ENCODE peak calls at places on chromosomes 13 and 19, in nine cellular contexts. One of them, this sample, is unnamed.

GRCh38 chr13:23488442-23488841 is 54.9 kb upstream of the SACS start:
- DNase-seq in neural progenitor cell: no peak
- DNase-seq in hepatocyte: no peak
- DNase-seq in heart right ventricle: no peak
- DNase-seq in tibial nerve: no peak
- DNase-seq in IMR-90: peak; percentile 79
- DNase-seq in colonic mucosa: no peak
- DNase-seq in upper lobe of left lung: no peak
- DNase-seq in osteoblast: no peak
- DNase-seq in this sample: no peak

GRCh38 chr13:21328836-21329477 is 130.1 kb downstream of the ZDHHC20 start:
- DNase-seq in neural progenitor cell: no peak
- DNase-seq in hepatocyte: no peak
- DNase-seq in heart right ventricle: no peak
- DNase-seq in tibial nerve: no peak
- DNase-seq in IMR-90: no peak
- DNase-seq in colonic mucosa: no peak
- DNase-seq in upper lobe of left lung: no peak
- DNase-seq in osteoblast: no peak
- DNase-seq in this sample: no peak

GRCh38 chr13:74132768-74133656 is 1.2 kb downstream of the KLF12 start:
- DNase-seq in neural progenitor cell: peak; percentile 57
- DNase-seq in hepatocyte: peak; percentile 45
- DNase-seq in heart right ventricle: peak; percentile 32
- DNase-seq in tibial nerve: no peak
- DNase-seq in IMR-90: peak; percentile 50
- DNase-seq in colonic mucosa: peak; percentile 44
- DNase-seq in upper lobe of left lung: peak; percentile 76
- DNase-seq in osteoblast: peak; percentile 74
- DNase-seq in this sample: no peak

GRCh38 chr19:29372921-29373797 is 152.6 kb upstream of the VSTM2B start:
- DNase-seq in neural progenitor cell: no peak
- DNase-seq in hepatocyte: peak; percentile 2
- DNase-seq in heart right ventricle: no peak
- DNase-seq in tibial nerve: no peak
- DNase-seq in IMR-90: no peak
- DNase-seq in colonic mucosa: no peak
- DNase-seq in upper lobe of left lung: no peak
- DNase-seq in osteoblast: no peak
- DNase-seq in this sample: no peak

GRCh38 chr13:98672947-98673545 is 79.4 kb downstream of the SLC15A1 start:
- DNase-seq in neural progenitor cell: peak; percentile 79
- DNase-seq in hepatocyte: peak; percentile 83
- DNase-seq in heart right ventricle: peak; percentile 45
- DNase-seq in tibial nerve: peak; percentile 75
- DNase-seq in IMR-90: peak; percentile 75
- DNase-seq in colonic mucosa: peak; percentile 72
- DNase-seq in upper lobe of left lung: no peak
- DNase-seq in osteoblast: peak; percentile 89
- DNase-seq in this sample: peak; percentile 68

GRCh38 chr19:460877-461609 is at the start of gene SHC2:
- DNase-seq in neural progenitor cell: peak; percentile 70
- DNase-seq in hepatocyte: peak; percentile 81
- DNase-seq in heart right ventricle: peak; percentile 54
- DNase-seq in tibial nerve: no peak
- DNase-seq in IMR-90: no peak
- DNase-seq in colonic mucosa: no peak
- DNase-seq in upper lobe of left lung: peak; percentile 89
- DNase-seq in osteoblast: no peak
- DNase-seq in this sample: peak; percentile 87

GRCh38 chr13:67557642-67558241 is 327.6 kb upstream of the PCDH9 start:
- DNase-seq in neural progenitor cell: no peak
- DNase-seq in hepatocyte: no peak
- DNase-seq in heart right ventricle: no peak
- DNase-seq in tibial nerve: no peak
- DNase-seq in IMR-90: no peak
- DNase-seq in colonic mucosa: no peak
- DNase-seq in upper lobe of left lung: no peak
- DNase-seq in osteoblast: no peak
- DNase-seq in this sample: no peak

GRCh38 chr13:83667606-83668005 is 214.7 kb downstream of the SLITRK1 start:
- DNase-seq in neural progenitor cell: no peak
- DNase-seq in hepatocyte: no peak
- DNase-seq in heart right ventricle: no peak
- DNase-seq in tibial nerve: no peak
- DNase-seq in IMR-90: no peak
- DNase-seq in colonic mucosa: no peak
- DNase-seq in upper lobe of left lung: no peak
- DNase-seq in osteoblast: no peak
- DNase-seq in this sample: no peak

GRCh38 chr13:50531917-50532899 is 311.3 kb downstream of the DLEU7 start:
- DNase-seq in neural progenitor cell: no peak
- DNase-seq in hepatocyte: peak; percentile 38
- DNase-seq in heart right ventricle: no peak
- DNase-seq in tibial nerve: no peak
- DNase-seq in IMR-90: peak; percentile 62
- DNase-seq in colonic mucosa: no peak
- DNase-seq in upper lobe of left lung: no peak
- DNase-seq in osteoblast: peak; percentile 53
- DNase-seq in this sample: no peak

GRCh38 chr13:39364797-39365468 is 238.1 kb downstream of the LHFPL6 start:
- DNase-seq in neural progenitor cell: peak; percentile 39
- DNase-seq in hepatocyte: peak; percentile 28
- DNase-seq in heart right ventricle: no peak
- DNase-seq in tibial nerve: no peak
- DNase-seq in IMR-90: peak; percentile 48
- DNase-seq in colonic mucosa: no peak
- DNase-seq in upper lobe of left lung: no peak
- DNase-seq in osteoblast: no peak
- DNase-seq in this sample: no peak

GRCh38 chr13:48570225-48570828 is 37.4 kb upstream of the RCBTB2 start:
- DNase-seq in neural progenitor cell: no peak
- DNase-seq in hepatocyte: no peak
- DNase-seq in heart right ventricle: no peak
- DNase-seq in tibial nerve: no peak
- DNase-seq in IMR-90: no peak
- DNase-seq in colonic mucosa: no peak
- DNase-seq in upper lobe of left lung: no peak
- DNase-seq in osteoblast: no peak
- DNase-seq in this sample: no peak

GRCh38 chr19:46482645-46483044 is 11.3 kb upstream of the PNMA8A start:
- DNase-seq in neural progenitor cell: no peak
- DNase-seq in hepatocyte: no peak
- DNase-seq in heart right ventricle: no peak
- DNase-seq in tibial nerve: no peak
- DNase-seq in IMR-90: peak; percentile 41
- DNase-seq in colonic mucosa: no peak
- DNase-seq in upper lobe of left lung: no peak
- DNase-seq in osteoblast: no peak
- DNase-seq in this sample: no peak

GRCh38 chr13:30880756-30881155 is 25.3 kb upstream of the MEDAG start:
- DNase-seq in neural progenitor cell: no peak
- DNase-seq in hepatocyte: peak; percentile 57
- DNase-seq in heart right ventricle: no peak
- DNase-seq in tibial nerve: peak; percentile 62
- DNase-seq in IMR-90: peak; percentile 97
- DNase-seq in colonic mucosa: no peak
- DNase-seq in upper lobe of left lung: no peak
- DNase-seq in osteoblast: no peak
- DNase-seq in this sample: no peak

GRCh38 chr13:110216403-110217041 is 90.4 kb downstream of the COL4A1 start:
- DNase-seq in neural progenitor cell: no peak
- DNase-seq in hepatocyte: no peak
- DNase-seq in heart right ventricle: no peak
- DNase-seq in tibial nerve: no peak
- DNase-seq in IMR-90: peak; percentile 78
- DNase-seq in colonic mucosa: no peak
- DNase-seq in upper lobe of left lung: no peak
- DNase-seq in osteoblast: no peak
- DNase-seq in this sample: no peak

GRCh38 chr13:106088094-106088493 is 447.4 kb downstream of the EFNB2 start:
- DNase-seq in neural progenitor cell: no peak
- DNase-seq in hepatocyte: no peak
- DNase-seq in heart right ventricle: no peak
- DNase-seq in tibial nerve: no peak
- DNase-seq in IMR-90: peak; percentile 11
- DNase-seq in colonic mucosa: no peak
- DNase-seq in upper lobe of left lung: no peak
- DNase-seq in osteoblast: no peak
- DNase-seq in this sample: no peak

GRCh38 chr13:103297083-103297482 is 230.9 kb upstream of the SLC10A2 start:
- DNase-seq in neural progenitor cell: no peak
- DNase-seq in hepatocyte: no peak
- DNase-seq in heart right ventricle: no peak
- DNase-seq in tibial nerve: no peak
- DNase-seq in IMR-90: no peak
- DNase-seq in colonic mucosa: no peak
- DNase-seq in upper lobe of left lung: no peak
- DNase-seq in osteoblast: no peak
- DNase-seq in this sample: no peak
- TF ChIP-seq CTCF in neural progenitor cell: no peak
- TF ChIP-seq CTCF in hepatocyte: no peak
- TF ChIP-seq CTCF in heart right ventricle: no peak
- TF ChIP-seq CTCF in tibial nerve: no peak
- TF ChIP-seq CTCF in IMR-90: no peak
- TF ChIP-seq CTCF in colonic mucosa: no peak
- TF ChIP-seq CTCF in upper lobe of left lung: no peak
- TF ChIP-seq CTCF in osteoblast: no peak
- TF ChIP-seq CTCF in this sample: no peak

GRCh38 chr19:41912899-41913475 is 15.3 kb downstream of the ERFL start:
- DNase-seq in neural progenitor cell: peak; percentile 51
- DNase-seq in hepatocyte: no peak
- DNase-seq in heart right ventricle: no peak
- DNase-seq in tibial nerve: no peak
- DNase-seq in IMR-90: no peak
- DNase-seq in colonic mucosa: no peak
- DNase-seq in upper lobe of left lung: peak; percentile 85
- DNase-seq in osteoblast: peak; percentile 91
- DNase-seq in this sample: no peak
- H3K4me1 ChIP-seq in neural progenitor cell: peaks cover 8% of the 10 kb centered on the region
- H3K4me1 ChIP-seq in hepatocyte: no peaks in the 10 kb centered on the region
- H3K4me1 ChIP-seq in heart right ventricle: peaks cover 3% of the 10 kb centered on the region
- H3K4me1 ChIP-seq in tibial nerve: peaks cover 13% of the 10 kb centered on the region
- H3K4me1 ChIP-seq in IMR-90: peaks cover 2% of the 10 kb centered on the region
- H3K4me1 ChIP-seq in colonic mucosa: no peaks in the 10 kb centered on the region
- H3K4me1 ChIP-seq in upper lobe of left lung: peaks cover 21% of the 10 kb centered on the region
- H3K4me1 ChIP-seq in osteoblast: no peaks in the 10 kb centered on the region
- H3K4me1 ChIP-seq in this sample: no peaks in the 10 kb centered on the region

GRCh38 chr13:45731455-45731854 is 29.3 kb downstream of the CBY2 start:
- DNase-seq in neural progenitor cell: no peak
- DNase-seq in hepatocyte: no peak
- DNase-seq in heart right ventricle: no peak
- DNase-seq in tibial nerve: no peak
- DNase-seq in IMR-90: no peak
- DNase-seq in colonic mucosa: no peak
- DNase-seq in upper lobe of left lung: no peak
- DNase-seq in osteoblast: no peak
- DNase-seq in this sample: no peak

DNA sequence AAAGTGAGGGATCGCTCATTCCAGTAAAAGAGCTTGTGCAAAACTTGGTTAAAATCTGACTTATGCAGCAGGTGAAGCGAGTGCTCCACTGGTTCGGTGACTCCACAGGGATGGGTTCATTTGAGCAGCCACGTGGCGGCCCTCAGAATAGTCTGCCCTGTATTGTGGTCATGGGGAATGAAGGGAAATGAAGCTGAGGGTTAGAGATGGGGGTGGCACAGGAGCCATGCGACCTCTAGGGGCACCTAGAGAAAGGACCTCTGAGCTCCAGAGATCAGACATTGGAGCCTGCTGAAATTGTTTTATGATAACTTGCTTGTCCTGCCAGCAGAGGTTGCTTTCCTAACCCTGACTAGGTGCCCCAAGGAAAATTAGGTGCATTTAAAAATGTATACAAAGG is 26.6 kb downstream of the CBY2 start:
- DNase-seq in neural progenitor cell: peak; percentile 66
- DNase-seq in hepatocyte: peak; percentile 22
- DNase-seq in heart right ventricle: no peak
- DNase-seq in tibial nerve: no peak
- DNase-seq in IMR-90: no peak
- DNase-seq in colonic mucosa: no peak
- DNase-seq in upper lobe of left lung: no peak
- DNase-seq in osteoblast: no peak
- DNase-seq in this sample: no peak
- TF ChIP-seq CTCF in neural progenitor cell: peak; percentile 66
- TF ChIP-seq CTCF in hepatocyte: peak; percentile 24
- TF ChIP-seq CTCF in heart right ventricle: no peak
- TF ChIP-seq CTCF in tibial nerve: no peak
- TF ChIP-seq CTCF in IMR-90: no peak
- TF ChIP-seq CTCF in colonic mucosa: no peak
- TF ChIP-seq CTCF in upper lobe of left lung: no peak
- TF ChIP-seq CTCF in osteoblast: peak; percentile 30
- TF ChIP-seq CTCF in this sample: no peak

DNA sequence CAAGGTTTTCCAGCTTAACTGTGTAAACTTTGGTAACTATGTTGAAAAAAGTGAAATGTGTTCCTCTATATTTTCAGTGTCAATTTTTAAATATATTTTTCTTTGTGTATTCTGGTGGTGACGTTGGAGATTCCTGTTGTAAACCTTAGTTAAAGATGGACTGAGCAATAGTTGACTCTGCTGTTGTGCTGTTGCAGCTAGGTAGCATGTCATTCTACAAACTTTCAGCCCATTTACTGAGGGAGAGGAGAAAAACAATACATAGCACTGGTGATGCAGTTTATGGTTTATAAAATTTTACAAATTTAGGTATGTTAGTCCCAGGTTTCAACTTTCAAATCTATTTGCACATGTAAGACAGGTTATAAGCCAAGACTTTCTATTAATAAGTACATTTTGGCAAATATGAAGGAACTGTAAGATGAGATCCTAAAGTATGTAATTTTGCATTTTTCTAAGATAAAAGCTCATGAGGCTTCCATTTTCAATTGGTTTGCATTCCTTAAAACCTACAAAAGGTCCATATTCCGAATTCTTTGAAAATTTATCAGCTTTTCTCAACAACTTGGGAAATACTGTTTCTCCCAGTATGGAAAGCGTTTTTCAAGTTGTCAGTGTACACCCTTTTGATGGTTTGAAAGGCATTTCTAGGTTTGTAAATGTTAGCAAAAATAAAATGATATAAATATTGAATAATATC is 1.5 kb downstream of the NDFIP2 start:
- DNase-seq in neural progenitor cell: no peak
- DNase-seq in hepatocyte: peak; percentile 37
- DNase-seq in heart right ventricle: no peak
- DNase-seq in tibial nerve: no peak
- DNase-seq in IMR-90: peak; percentile 35
- DNase-seq in colonic mucosa: no peak
- DNase-seq in upper lobe of left lung: no peak
- DNase-seq in osteoblast: no peak
- DNase-seq in this sample: no peak
- H3K4me1 ChIP-seq in neural progenitor cell: peaks cover 13% of the 10 kb centered on the region
- H3K4me1 ChIP-seq in hepatocyte: peaks cover 35% of the 10 kb centered on the region
- H3K4me1 ChIP-seq in heart right ventricle: peaks cover 36% of the 10 kb centered on the region
- H3K4me1 ChIP-seq in tibial nerve: peaks cover 14% of the 10 kb centered on the region
- H3K4me1 ChIP-seq in IMR-90: no peaks in the 10 kb centered on the region
- H3K4me1 ChIP-seq in colonic mucosa: no peaks in the 10 kb centered on the region
- H3K4me1 ChIP-seq in upper lobe of left lung: peaks cover 25% of the 10 kb centered on the region
- H3K4me1 ChIP-seq in osteoblast: peaks cover 44% of the 10 kb centered on the region
- H3K4me1 ChIP-seq in this sample: peaks cover 23% of the 10 kb centered on the region

GRCh38 chr19:15454371-15454800 is 4.6 kb upstream of the WIZ start:
- DNase-seq in neural progenitor cell: no peak
- DNase-seq in hepatocyte: no peak
- DNase-seq in heart right ventricle: no peak
- DNase-seq in tibial nerve: no peak
- DNase-seq in IMR-90: no peak
- DNase-seq in colonic mucosa: no peak
- DNase-seq in upper lobe of left lung: peak; percentile 56
- DNase-seq in osteoblast: peak; percentile 94
- DNase-seq in this sample: peak; percentile 41
- TF ChIP-seq CTCF in neural progenitor cell: peak; percentile 32
- TF ChIP-seq CTCF in hepatocyte: no peak
- TF ChIP-seq CTCF in heart right ventricle: no peak
- TF ChIP-seq CTCF in tibial nerve: no peak
- TF ChIP-seq CTCF in IMR-90: no peak
- TF ChIP-seq CTCF in colonic mucosa: no peak
- TF ChIP-seq CTCF in upper lobe of left lung: no peak
- TF ChIP-seq CTCF in osteoblast: peak; percentile 30
- TF ChIP-seq CTCF in this sample: no peak

This sample was measured in pancreas.